ENCODE peak calls at places on chromosomes 7 and 10, in five cellular contexts. Q is AG04449, F is endothelial cell, Y is brain microvascular endothelial cell, X is SK-N-SH. H is an unnamed sample.

GRCh38 chr10:89245802-89246201 is 5.8 kb downstream of the LIPA start:
- DNase-seq in Q (no peak), F (no peak), Y (no peak), X (no peak), H (no peak)

GRCh38 chr10:27611209-27611608 is 107.1 kb downstream of the RAB18 start:
- DNase-seq in Q (peak; percentile 78), F (no peak), Y (peak; percentile 31), X (no peak), H (no peak)

GRCh38 chr7:70893985-70894722 is 237.8 kb upstream of the GALNT17 start:
- DNase-seq in Q (no peak), F (no peak), Y (no peak), X (no peak), H (no peak)

GRCh38 chr7:14688208-14688607 is 214.3 kb downstream of the DGKB start:
- DNase-seq in Q (no peak), F (no peak), Y (no peak), X (no peak), H (no peak)

GRCh38 chr10:3668276-3668960 is 116.6 kb downstream of the KLF6 start:
- DNase-seq in Q (peak; percentile 56), F (peak; percentile 24), Y (peak; percentile 79), X (no peak), H (peak; percentile 16)

GRCh38 chr7:130384371-130384801 is 4.1 kb downstream of the CPA1 start:
- DNase-seq in Q (no peak), F (no peak), Y (no peak), X (no peak), H (no peak)

GRCh38 chr10:4543943-4544540 is 282.0 kb upstream of the AKR1E2 start:
- DNase-seq in Q (no peak), F (no peak), Y (no peak), X (no peak), H (no peak)

GRCh38 chr7:151141855-151142685 is 25.4 kb downstream of the GBX1 start:
- DNase-seq in Q (no peak), F (no peak), Y (no peak), X (no peak), H (no peak)

GRCh38 chr10:123942114-123942513 is 50.5 kb upstream of the CPXM2 start:
- DNase-seq in Q (no peak), F (no peak), Y (no peak), X (no peak), H (no peak)

GRCh38 chr7:28237368-28237767 is 56.8 kb upstream of the JAZF1 start:
- DNase-seq in Q (no peak), F (no peak), Y (no peak), X (no peak), H (no peak)

GRCh38 chr10:19638173-19638872 is 177.9 kb upstream of the PLXDC2 start:
- DNase-seq in Q (peak; percentile 21), F (no peak), Y (peak; percentile 94), X (no peak), H (no peak)

GRCh38 chr10:58266003-58266825 is 1.5 kb downstream of the IPMK start:
- DNase-seq in Q (no peak), F (no peak), Y (peak; percentile 57), X (peak; percentile 11), H (no peak)

GRCh38 chr10:926075-926698 is 5.3 kb downstream of the LARP4B start:
- DNase-seq in Q (no peak), F (no peak), Y (no peak), X (no peak), H (no peak)

GRCh38 chr10:73906524-73907447 is 4.1 kb upstream of the PLAU start:
- DNase-seq in Q (peak; percentile 96), F (no peak), Y (peak; percentile 94), X (no peak), H (peak; percentile 62)

GRCh38 chr10:29473411-29474100 is 161.2 kb downstream of the SVIL start:
- DNase-seq in Q (no peak), F (no peak), Y (no peak), X (no peak), H (no peak)

GRCh38 chr7:92750440-92750839 is 85.9 kb downstream of the CDK6 start:
- DNase-seq in Q (no peak), F (no peak), Y (no peak), X (no peak), H (no peak)

GRCh38 chr10:132676193-132676891 is 109.6 kb downstream of the NKX6-2 start:
- DNase-seq in Q (no peak), F (no peak), Y (no peak), X (no peak), H (no peak)

GRCh38 chr10:17643339-17643754 is 604 bp upstream of the STAM start:
- DNase-seq in Q (no peak), F (no peak), Y (peak; percentile 80), X (peak; percentile 72), H (peak; percentile 59)

GRCh38 chr7:130595986-130596385 is 72.6 kb downstream of the COPG2 start:
- DNase-seq in Q (no peak), F (no peak), Y (peak; percentile 38), X (no peak), H (no peak)

GRCh38 chr7:148447221-148447845 is 143.2 kb upstream of the C7orf33 start:
- DNase-seq in Q (no peak), F (no peak), Y (no peak), X (no peak), H (no peak)

GRCh38 chr10:93821051-93821772 is 63.5 kb downstream of the LGI1 start:
- DNase-seq in Q (no peak), F (no peak), Y (no peak), X (no peak), H (no peak)

GRCh38 chr10:93160829-93161228 is 87.1 kb downstream of the CYP26A1 start:
- DNase-seq in Q (peak; percentile 19), F (no peak), Y (peak; percentile 73), X (no peak), H (no peak)

GRCh38 chr10:47261121-47261520 is 38.9 kb upstream of the GDF10 start:
- DNase-seq in Q (no peak), F (no peak), Y (no peak), X (no peak), H (no peak)

GRCh38 chr7:80134105-80134535 is 511 bp upstream of the GNAI1 start:
- DNase-seq in Q (no peak), F (no peak), Y (no peak), X (no peak), H (no peak)

GRCh38 chr7:99573257-99573656 is 14.8 kb downstream of the ZNF655 start:
- DNase-seq in Q (no peak), F (no peak), Y (no peak), X (no peak), H (no peak)

GRCh38 chr10:78579995-78580394 is 488.8 kb upstream of the ZMIZ1 start:
- DNase-seq in Q (no peak), F (no peak), Y (no peak), X (peak; percentile 52), H (no peak)

GRCh38 chr7:142104550-142105527 is 6.7 kb upstream of the MGAM2 start:
- DNase-seq in Q (no peak), F (no peak), Y (no peak), X (no peak), H (no peak)

GRCh38 chr7:4189151-4189570 is 492.9 kb upstream of the FOXK1 start:
- DNase-seq in Q (peak; percentile 0), F (no peak), Y (no peak), X (peak; percentile 89), H (peak; percentile 53)

GRCh38 chr10:99431190-99431549 is 746 bp upstream of the GOT1 start:
- DNase-seq in Q (no peak), F (peak; percentile 35), Y (peak; percentile 4), X (peak; percentile 33), H (peak; percentile 42)

GRCh38 chr10:6313107-6313895 is 110.6 kb downstream of the PFKFB3 start:
- DNase-seq in Q (no peak), F (no peak), Y (no peak), X (no peak), H (no peak)

GRCh38 chr10:78868456-78868855 is 200.3 kb upstream of the ZMIZ1 start:
- DNase-seq in Q (no peak), F (no peak), Y (no peak), X (no peak), H (no peak)

GRCh38 chr7:93601363-93601762 is 26.8 kb upstream of the CALCR start:
- DNase-seq in Q (no peak), F (no peak), Y (no peak), X (no peak), H (no peak)

GRCh38 chr10:63586048-63586447 is 64.8 kb downstream of the REEP3 start:
- DNase-seq in Q (no peak), F (no peak), Y (no peak), X (no peak), H (no peak)

GRCh38 chr10:29873941-29874340 is 185.4 kb downstream of the JCAD start:
- DNase-seq in Q (no peak), F (no peak), Y (peak; percentile 31), X (no peak), H (no peak)

GRCh38 chr10:65496541-65496940 is 1429.3 kb upstream of the LRRTM3 start:
- DNase-seq in Q (no peak), F (no peak), Y (no peak), X (no peak), H (no peak)

GRCh38 chr10:132588301-132589013 is 50.9 kb downstream of the INPP5A start:
- DNase-seq in Q (no peak), F (no peak), Y (peak; percentile 23), X (no peak), H (no peak)

GRCh38 chr7:73865738-73866445 is 4.9 kb downstream of the TMEM270 start:
- DNase-seq in Q (no peak), F (peak; percentile 65), Y (peak; percentile 59), X (peak; percentile 85), H (peak; percentile 45)

GRCh38 chr7:2362385-2363088 is 7.9 kb downstream of the EIF3B start:
- DNase-seq in Q (no peak), F (no peak), Y (no peak), X (no peak), H (no peak)
- TF ChIP-seq CTCF in Q (no peak), F (no peak), Y (no peak), X (no peak), H (no peak)

GRCh38 chr7:55365680-55366460 is 733 bp downstream of the LANCL2 start:
- DNase-seq in Q (peak; percentile 84), F (peak; percentile 94), Y (peak; percentile 91), X (peak; percentile 98), H (peak; percentile 93)
- TF ChIP-seq CTCF in Q (peak; percentile 57), F (no peak), Y (peak; percentile 18), X (peak; percentile 43), H (no peak)

GRCh38 chr7:157575777-157576176 is 239.0 kb downstream of the DNAJB6 start:
- DNase-seq in Q (no peak), F (no peak), Y (no peak), X (no peak), H (no peak)
- TF ChIP-seq CTCF in Q (no peak), F (no peak), Y (no peak), X (no peak), H (no peak)

GRCh38 chr7:117673839-117674238 is 194.0 kb downstream of the CFTR start:
- DNase-seq in Q (no peak), F (no peak), Y (peak; percentile 45), X (peak; percentile 5), H (no peak)
- TF ChIP-seq CTCF in Q (peak; percentile 16), F (no peak), Y (peak; percentile 35), X (peak; percentile 59), H (peak; percentile 39)

GRCh38 chr10:119526606-119527592 is 15.6 kb downstream of the RGS10 start:
- DNase-seq in Q (no peak), F (no peak), Y (no peak), X (no peak), H (no peak)
- TF ChIP-seq CTCF in Q (peak; percentile 17), F (peak; percentile 30), Y (peak; percentile 40), X (no peak), H (peak; percentile 32)